ENCODE peak calls at places on chromosomes 4 and X, in ten cellular contexts. M is cardiac muscle cell; H is endothelial cell of umbilical vein; U is HAP-1; N is spleen; G is effector memory CD4-positive, alpha-beta T cell; Q is GM23248; J is thoracic aorta; L is NT2/D1; S is A673. P is an unnamed sample. For H3K9me3, the result is how much of the 10 kb centered on the place peaks cover.

GRCh38 chrX:9127991-9128390 is 94.1 kb upstream of the FAM9B start:
- DNase-seq in G (no peak), U (no peak), L (no peak), J (no peak), Q (no peak), N (no peak), S (no peak), H (no peak), M (no peak), P (no peak)

GRCh38 chrX:134537179-134537945 is 77.4 kb downstream of the HPRT1 start:
- DNase-seq in H (no peak), Q (peak), M (peak), U (no peak), L (no peak), J (no peak), S (no peak), G (no peak), N (no peak), P (no peak)

GRCh38 chrX:105564536-105564935 is 257.8 kb upstream of the NRK start:
- DNase-seq in S (no peak), L (no peak), Q (no peak), U (no peak), G (no peak), M (peak), H (no peak), J (no peak), N (no peak), P (no peak)

GRCh38 chr4:151948351-151949016 is 187.7 kb upstream of the GATB start:
- DNase-seq in N (no peak), L (no peak), J (no peak), G (no peak), U (no peak), H (no peak), M (no peak), S (no peak), Q (peak), P (no peak)

GRCh38 chr4:10371869-10372471 is 85.3 kb downstream of the ZNF518B start:
- DNase-seq in J (no peak), U (peak), N (peak), Q (peak), L (peak), M (peak), H (no peak), G (no peak), S (no peak), P (no peak)

GRCh38 chr4:37758226-37758625 is 68.3 kb upstream of the PGM2 start:
- DNase-seq in U (no peak), S (no peak), G (no peak), J (peak), N (no peak), Q (peak), H (peak), M (peak), L (no peak), P (no peak)

GRCh38 chrX:133415276-133416105 is at the start of gene GPC4:
- DNase-seq in M (peak), L (no peak), H (no peak), S (peak), N (peak), J (no peak), G (no peak), Q (peak), U (peak), P (no peak)

GRCh38 chr4:181661090-181661489 is 582.1 kb upstream of the TENM3 start:
- DNase-seq in Q (peak), J (no peak), H (no peak), N (no peak), S (no peak), L (no peak), G (no peak), M (peak), U (no peak), P (no peak)

GRCh38 chrX:135194684-135195083 is 23.5 kb upstream of the CT55 start:
- DNase-seq in S (peak), J (no peak), H (no peak), L (no peak), N (no peak), Q (no peak), U (no peak), G (no peak), M (no peak), P (no peak)

GRCh38 chr4:88283661-88284377 is 542 bp downstream of the PPM1K start:
- DNase-seq in N (peak), H (peak), U (peak), M (peak), L (peak), J (no peak), G (peak), Q (peak), S (peak), P (peak)

GRCh38 chrX:67288958-67289641 is 254.7 kb upstream of the AR start:
- DNase-seq in S (no peak), M (no peak), G (no peak), N (no peak), U (no peak), J (no peak), L (no peak), Q (no peak), H (no peak), P (no peak)

GRCh38 chrX:9758239-9758638 is 7.4 kb downstream of the GPR143 start:
- DNase-seq in H (peak), N (no peak), S (no peak), M (no peak), J (no peak), G (no peak), Q (no peak), L (no peak), U (no peak), P (no peak)

GRCh38 chr4:131531087-131531486 is 1618.0 kb upstream of the PCDH10 start:
- DNase-seq in L (no peak), Q (no peak), M (no peak), H (no peak), G (no peak), J (no peak), S (no peak), N (no peak), U (no peak), P (no peak)

GRCh38 chr4:139768913-139769312 is 103.3 kb downstream of the MGST2 start:
- DNase-seq in J (no peak), Q (peak), N (no peak), S (no peak), H (no peak), L (no peak), G (no peak), M (no peak), U (no peak), P (no peak)

GRCh38 chrX:17738002-17738713 is 865 bp downstream of the SCML1 start:
- DNase-seq in G (peak), L (no peak), J (no peak), M (peak), H (peak), S (peak), N (peak), Q (peak), U (peak), P (peak)

GRCh38 chr4:114028071-114028470 is 48.6 kb upstream of the ARSJ start:
- DNase-seq in G (no peak), N (no peak), L (no peak), J (no peak), M (peak), U (no peak), H (peak), S (peak), Q (no peak), P (no peak)

GRCh38 chr4:101356928-101357327 is 9.6 kb upstream of the PPP3CA start:
- DNase-seq in J (no peak), H (peak), Q (peak), S (no peak), G (no peak), M (peak), L (no peak), U (no peak), N (no peak), P (no peak)

GRCh38 chr4:88907478-88907877 is 149.5 kb downstream of the FAM13A start:
- DNase-seq in G (no peak), L (no peak), M (no peak), U (no peak), N (no peak), S (no peak), J (no peak), Q (no peak), H (no peak), P (no peak)

GRCh38 chr4:80462537-80463207 is 127.1 kb downstream of the CFAP299 start:
- DNase-seq in J (no peak), M (no peak), Q (peak), G (no peak), N (no peak), L (no peak), S (no peak), H (no peak), U (no peak), P (no peak)

GRCh38 chrX:10177620-10178019 is 20.8 kb downstream of the CLCN4 start:
- DNase-seq in M (peak), U (no peak), S (no peak), N (no peak), L (no peak), G (no peak), H (peak), J (no peak), Q (peak), P (no peak)

GRCh38 chrX:13827693-13828092 is 10.8 kb upstream of the GPM6B start:
- DNase-seq in L (no peak), J (no peak), G (no peak), H (no peak), M (no peak), N (no peak), S (no peak), U (no peak), Q (no peak), P (no peak)

GRCh38 chr4:139603576-139604387 is 47.8 kb upstream of the SETD7 start:
- DNase-seq in M (peak), G (no peak), H (peak), J (no peak), N (no peak), U (peak), L (no peak), Q (peak), S (peak), P (no peak)

GRCh38 chrX:128396601-128397000 is 344.4 kb upstream of the ACTRT1 start:
- DNase-seq in G (no peak), U (no peak), M (no peak), H (peak), J (no peak), Q (no peak), L (no peak), S (no peak), N (no peak), P (no peak)

GRCh38 chrX:66018585-66019309 is 21.1 kb downstream of the VSIG4 start:
- DNase-seq in U (no peak), N (no peak), L (no peak), Q (no peak), G (no peak), S (no peak), M (no peak), J (no peak), H (no peak), P (no peak)

GRCh38 chrX:153974726-153975286 is 2.3 kb downstream of the TMEM187 start:
- DNase-seq in N (peak), U (no peak), S (no peak), G (no peak), Q (no peak), J (no peak), H (no peak), L (no peak), M (no peak), P (no peak)

GRCh38 chrX:2698604-2699003 is 7.5 kb downstream of the CD99 start:
- DNase-seq in M (no peak), J (no peak), S (no peak), N (peak), U (no peak), G (no peak), L (no peak), H (no peak), Q (no peak), P (no peak)

GRCh38 chr4:8307714-8308113 is 38.2 kb downstream of the HTRA3 start:
- DNase-seq in N (peak), Q (no peak), L (no peak), M (no peak), U (no peak), H (no peak), S (no peak), G (no peak), J (no peak), P (no peak)
- H3K9me3 ChIP-seq in N (under half), Q (under half), L (under half), M (under half), U (under half), H (under half), S (under half), G (under half), J (under half), P (under half)

GRCh38 chr4:161411901-161412300 is 751.9 kb downstream of the FSTL5 start:
- DNase-seq in J (no peak), M (no peak), H (no peak), L (no peak), Q (no peak), U (no peak), N (no peak), S (no peak), G (no peak), P (no peak)
- H3K9me3 ChIP-seq in J (under half), M (under half), H (under half), L (under half), Q (under half), U (under half), N (under half), S (under half), G (under half), P (under half)

GRCh38 chr4:38803833-38804653 is 548 bp downstream of the TLR1 start:
- DNase-seq in G (no peak), Q (no peak), J (no peak), M (peak), H (no peak), L (no peak), U (no peak), N (no peak), S (no peak), P (no peak)
- H3K9me3 ChIP-seq in G (under half), Q (under half), J (under half), M (under half), H (under half), L (under half), U (under half), N (under half), S (under half), P (under half)

GRCh38 chr4:914531-914930 is 17.6 kb downstream of the GAK start:
- DNase-seq in S (no peak), M (no peak), N (peak), Q (no peak), L (no peak), H (no peak), J (no peak), G (no peak), U (no peak), P (no peak)

GRCh38 chr4:917466-917865 is 14.7 kb downstream of the GAK start:
- DNase-seq in U (no peak), Q (no peak), H (no peak), N (peak), G (no peak), J (no peak), M (no peak), S (no peak), L (no peak), P (no peak)

GRCh38 chr4:915595-915994 is 16.5 kb downstream of the GAK start:
- DNase-seq in L (no peak), Q (peak), N (peak), G (no peak), M (peak), H (peak), S (no peak), U (no peak), J (no peak), P (no peak)

GRCh38 chr4:915041-915474 is 17.1 kb downstream of the GAK start:
- DNase-seq in U (no peak), L (no peak), G (no peak), N (peak), M (no peak), S (no peak), Q (no peak), J (no peak), H (no peak), P (no peak)

GRCh38 chr4:917992-918391 is 14.1 kb downstream of the GAK start:
- DNase-seq in Q (no peak), N (no peak), M (no peak), S (no peak), G (no peak), H (no peak), U (no peak), J (no peak), L (no peak), P (no peak)
- H3K9me3 ChIP-seq in Q (under half), N (under half), M (under half), S (under half), G (under half), H (under half), U (under half), J (under half), L (under half), P (under half)

GRCh38 chr4:15742083-15742582 is 36.0 kb upstream of the CD38 start:
- DNase-seq in J (no peak), S (no peak), L (no peak), M (no peak), H (no peak), N (no peak), G (no peak), Q (no peak), U (no peak), P (no peak)
- H3K9me3 ChIP-seq in J (under half), S (under half), L (under half), M (under half), H (under half), N (under half), G (under half), Q (under half), U (under half), P (under half)

GRCh38 chrX:40318076-40318475 is 220.3 kb upstream of the BCOR start:
- DNase-seq in N (no peak), U (no peak), Q (no peak), G (no peak), S (no peak), M (no peak), H (no peak), J (no peak), L (no peak), P (no peak)

GRCh38 chrX:40316502-40316901 is 218.7 kb upstream of the BCOR start:
- DNase-seq in J (no peak), L (no peak), M (no peak), U (no peak), N (no peak), Q (no peak), S (no peak), G (no peak), H (no peak), P (no peak)

GRCh38 chrX:40314070-40314469 is 216.3 kb upstream of the BCOR start:
- DNase-seq in L (no peak), J (no peak), H (no peak), G (no peak), Q (no peak), M (peak), N (no peak), S (no peak), U (no peak), P (no peak)

GRCh38 chrX:40310016-40310415 is 212.3 kb upstream of the BCOR start:
- DNase-seq in H (no peak), Q (no peak), J (no peak), L (no peak), U (no peak), S (no peak), N (no peak), M (peak), G (no peak), P (no peak)

DNA sequence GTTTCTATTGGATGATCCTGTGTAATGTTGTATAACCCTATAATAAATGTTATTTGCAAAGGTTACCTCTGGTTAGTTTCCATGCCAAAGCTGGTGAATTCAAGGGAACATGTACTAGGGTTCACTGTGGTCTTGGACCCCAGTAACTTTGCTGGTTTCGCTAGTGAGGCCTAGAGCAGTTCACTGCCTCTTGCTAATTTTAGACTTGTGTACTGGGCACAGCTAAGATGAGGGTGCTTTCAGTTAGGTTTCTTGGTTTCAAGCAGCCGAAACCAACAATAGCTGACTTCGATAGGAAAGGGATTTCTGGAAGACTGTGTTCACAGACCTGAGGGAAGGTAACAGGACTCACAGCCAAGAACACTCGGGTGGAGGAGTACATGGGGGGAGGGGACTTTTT is 215.5 kb upstream of the BCOR start:
- DNase-seq in L (no peak), G (no peak), N (no peak), U (no peak), S (no peak), M (no peak), J (no peak), Q (no peak), H (no peak), P (no peak)
- H3K9me3 ChIP-seq in L (under half), G (under half), N (under half), U (under half), S (under half), M (under half), J (under half), Q (under half), H (under half), P (under half)

GRCh38 chrX:63434665-63435064 is 83.5 kb upstream of the SPIN4 start:
- DNase-seq in Q (no peak), H (peak), U (peak), L (peak), N (no peak), J (no peak), G (no peak), S (no peak), M (no peak), P (no peak)

GRCh38 chrX:63430026-63430425 is 78.9 kb upstream of the SPIN4 start:
- DNase-seq in Q (no peak), M (no peak), G (no peak), H (no peak), N (no peak), J (no peak), L (no peak), U (no peak), S (no peak), P (no peak)

GRCh38 chrX:63436865-63437264 is 85.7 kb upstream of the SPIN4 start:
- DNase-seq in S (no peak), U (no peak), H (no peak), N (no peak), Q (no peak), J (no peak), G (no peak), L (no peak), M (no peak), P (no peak)

GRCh38 chrX:63439580-63439979 is 88.4 kb upstream of the SPIN4 start:
- DNase-seq in N (no peak), L (no peak), Q (no peak), U (no peak), H (no peak), G (no peak), J (no peak), S (no peak), M (no peak), P (no peak)

GRCh38 chrX:63434206-63434605 is 83.1 kb upstream of the SPIN4 start:
- DNase-seq in Q (no peak), U (no peak), M (no peak), G (no peak), L (no peak), H (no peak), J (no peak), N (no peak), S (no peak), P (no peak)
- H3K9me3 ChIP-seq in Q (under half), U (under half), M (under half), G (under half), L (under half), H (under half), J (under half), N (under half), S (under half), P (under half)

GRCh38 chrX:79440336-79440735 is 73.2 kb upstream of the ITM2A start:
- DNase-seq in S (no peak), Q (no peak), G (no peak), H (no peak), M (no peak), L (no peak), N (no peak), J (no peak), U (peak), P (no peak)
- H3K9me3 ChIP-seq in S (under half), Q (under half), G (under half), H (under half), M (under half), L (under half), N (under half), J (under half), U (under half), P (under half)

P was measured in T-helper 17 cell.